ENCODE peak calls at places on chromosome 6, in seven cellular contexts. Y, P, S, E, B, U and J are unnamed samples.
A peak's percentile ranks its signal among the peaks of the same experiment; 100 is the strongest.

GRCh38 chr6:35568967-35569606 is 56.4 kb upstream of the TULP1 start:
- DNase-seq in Y (no peak), P (peak; percentile 9), S (peak; percentile 42), E (no peak), B (no peak), U (no peak), J (no peak)

GRCh38 chr6:166202321-166202733 is 34.7 kb upstream of the TBXT start:
- DNase-seq in Y (no peak), P (no peak), S (no peak), E (no peak), B (no peak), U (no peak), J (no peak)

GRCh38 chr6:17431581-17431980 is 38.2 kb downstream of the CAP2 start:
- DNase-seq in Y (peak; percentile 26), P (no peak), S (no peak), E (no peak), B (no peak), U (no peak), J (peak; percentile 41)

GRCh38 chr6:145372671-145373123 is 362.6 kb downstream of the EPM2A start:
- DNase-seq in Y (no peak), P (no peak), S (no peak), E (no peak), B (no peak), U (no peak), J (no peak)

GRCh38 chr6:40882321-40882720 is 156.7 kb downstream of the UNC5CL start:
- DNase-seq in Y (no peak), P (no peak), S (no peak), E (no peak), B (no peak), U (no peak), J (no peak)

GRCh38 chr6:164502838-164503237 is 806.6 kb downstream of the C6orf118 start:
- DNase-seq in Y (no peak), P (no peak), S (no peak), E (no peak), B (no peak), U (no peak), J (no peak)

GRCh38 chr6:123802351-123802696 is 1.3 kb upstream of the NKAIN2 start:
- DNase-seq in Y (no peak), P (no peak), S (no peak), E (no peak), B (no peak), U (no peak), J (no peak)

GRCh38 chr6:81792826-81793225 is 40.3 kb upstream of the TENT5A start:
- DNase-seq in Y (peak; percentile 23), P (no peak), S (no peak), E (no peak), B (no peak), U (no peak), J (no peak)

GRCh38 chr6:119339941-119340456 is 9.6 kb downstream of the MAN1A1 start:
- DNase-seq in Y (no peak), P (no peak), S (no peak), E (no peak), B (no peak), U (no peak), J (no peak)